ENCODE peak calls at places on chromosomes 3 and 15, in six cellular contexts. E is non-pigmented ciliary epithelial cell; D is CD8-positive, alpha-beta memory T cell; Y is stimulated activated CD4-positive, alpha-beta T cell treated with anti-CD3 and anti-CD28 coated beads, Interleukin-4, amount 100 ng/mL, for 1 hour; W is colonic mucosa; Z is SW 1271. P is an unnamed sample.

GRCh38 chr15:63599401-63600000 is 2.3 kb downstream of the FBXL22 start:
- DNase-seq in Y (peak; percentile 45), E (no peak), W (peak; percentile 81), D (no peak), Z (no peak), P (no peak)

GRCh38 chr3:169660709-169661566 is 2.6 kb downstream of the MECOM start:
- DNase-seq in E (no peak), Z (no peak), D (peak; percentile 7), Y (no peak), W (no peak), P (no peak)

GRCh38 chr15:47587938-47588817 is 129.1 kb upstream of the SEMA6D start:
- DNase-seq in E (no peak), D (no peak), Z (no peak), Y (no peak), W (no peak), P (no peak)

GRCh38 chr3:52244061-52244628 is 1.4 kb upstream of the PPM1M start:
- DNase-seq in Y (peak; percentile 34), D (no peak), E (no peak), Z (no peak), W (no peak), P (no peak)

GRCh38 chr3:38586546-38587520 is 62.7 kb downstream of the SCN5A start:
- DNase-seq in Y (no peak), W (no peak), Z (no peak), D (no peak), E (no peak), P (no peak)

GRCh38 chr3:185070491-185071335 is 82.1 kb downstream of the C3orf70 start:
- DNase-seq in W (peak; percentile 61), Z (no peak), Y (no peak), E (no peak), D (no peak), P (no peak)

GRCh38 chr15:67506775-67507747 is 13.9 kb upstream of the C15orf61 start:
- DNase-seq in W (no peak), Y (no peak), D (no peak), Z (no peak), E (no peak), P (no peak)

GRCh38 chr15:26069204-26069603 is 206.1 kb upstream of the ATP10A start:
- DNase-seq in Y (no peak), D (no peak), W (no peak), E (no peak), Z (no peak), P (no peak)

GRCh38 chr15:78457101-78457500 is 19.1 kb downstream of the IREB2 start:
- DNase-seq in W (no peak), D (no peak), E (peak; percentile 35), Z (no peak), Y (no peak), P (no peak)

GRCh38 chr3:152148579-152148978 is 120.2 kb upstream of the MBNL1 start:
- DNase-seq in Y (no peak), D (no peak), Z (no peak), E (no peak), W (no peak), P (no peak)

GRCh38 chr3:94936023-94936580 is 873.2 kb downstream of the NSUN3 start:
- DNase-seq in Y (no peak), W (no peak), E (no peak), D (no peak), Z (no peak), P (no peak)

GRCh38 chr3:184472723-184473419 is 88.7 kb upstream of the EPHB3 start:
- DNase-seq in Z (no peak), W (peak; percentile 33), D (no peak), Y (no peak), E (no peak), P (no peak)

GRCh38 chr3:53009826-53010539 is 35.9 kb downstream of the SFMBT1 start:
- DNase-seq in Y (no peak), D (no peak), E (no peak), W (no peak), Z (no peak), P (no peak)

GRCh38 chr3:145518639-145519038 is 642.3 kb downstream of the PLOD2 start:
- DNase-seq in D (no peak), Y (no peak), W (no peak), E (no peak), Z (no peak), P (no peak)

GRCh38 chr15:25846377-25846776 is 16.8 kb downstream of the ATP10A start:
- DNase-seq in W (no peak), Y (peak; percentile 67), E (no peak), D (peak; percentile 51), Z (no peak), P (peak; percentile 12)

GRCh38 chr15:75112278-75112847 is 89.0 kb downstream of the PPCDC start:
- DNase-seq in Y (no peak), E (no peak), Z (no peak), D (no peak), W (no peak), P (no peak)